ENCODE peak calls at places on chromosomes 7 and 10, in seven cellular contexts. P is lower lobe of right lung, M is K562, O is mammary epithelial cell, K is psoas muscle, J is AG04450, E is lung. T is an unnamed sample.

GRCh38 chr10:130795819-130796218 is 515.7 kb downstream of the TCERG1L start:
- DNase-seq in K (no peak), J (no peak), O (no peak), M (no peak), P (no peak), E (no peak), T (no peak)

GRCh38 chr7:34453150-34453549 is 204.9 kb upstream of the NPSR1 start:
- DNase-seq in E (no peak), M (no peak), O (no peak), J (no peak), P (no peak), K (no peak), T (peak; percentile 24)

GRCh38 chr7:101630591-101630990 is 1.5 kb upstream of the MYL10 start:
- DNase-seq in K (no peak), M (no peak), E (no peak), J (no peak), O (peak; percentile 89), P (no peak), T (no peak)

GRCh38 chr7:94182721-94183120 is 178.6 kb upstream of the BET1 start:
- DNase-seq in J (no peak), O (no peak), P (no peak), E (no peak), M (no peak), K (no peak), T (no peak)

GRCh38 chr7:128190051-128190640 is 50.9 kb upstream of the LEP start:
- DNase-seq in O (no peak), J (no peak), P (no peak), K (no peak), E (no peak), M (no peak), T (no peak)

GRCh38 chr7:52501696-52502095 is 533.7 kb upstream of the POM121L12 start:
- DNase-seq in K (no peak), M (no peak), J (no peak), P (no peak), O (no peak), E (no peak), T (no peak)

GRCh38 chr10:13100349-13101294 is 659 bp downstream of the OPTN start:
- DNase-seq in O (peak; percentile 42), K (peak; percentile 71), M (peak; percentile 27), E (peak; percentile 36), P (no peak), J (no peak), T (no peak)

GRCh38 chr10:132516771-132517725 is 20.5 kb upstream of the INPP5A start:
- DNase-seq in M (peak; percentile 61), J (peak; percentile 91), E (peak; percentile 87), P (peak; percentile 88), O (peak; percentile 61), K (peak; percentile 97), T (peak; percentile 84)

GRCh38 chr10:122044713-122045112 is 55.8 kb downstream of the TACC2 start:
- DNase-seq in M (no peak), P (no peak), J (no peak), O (no peak), K (peak; percentile 65), E (no peak), T (no peak)

DNA sequence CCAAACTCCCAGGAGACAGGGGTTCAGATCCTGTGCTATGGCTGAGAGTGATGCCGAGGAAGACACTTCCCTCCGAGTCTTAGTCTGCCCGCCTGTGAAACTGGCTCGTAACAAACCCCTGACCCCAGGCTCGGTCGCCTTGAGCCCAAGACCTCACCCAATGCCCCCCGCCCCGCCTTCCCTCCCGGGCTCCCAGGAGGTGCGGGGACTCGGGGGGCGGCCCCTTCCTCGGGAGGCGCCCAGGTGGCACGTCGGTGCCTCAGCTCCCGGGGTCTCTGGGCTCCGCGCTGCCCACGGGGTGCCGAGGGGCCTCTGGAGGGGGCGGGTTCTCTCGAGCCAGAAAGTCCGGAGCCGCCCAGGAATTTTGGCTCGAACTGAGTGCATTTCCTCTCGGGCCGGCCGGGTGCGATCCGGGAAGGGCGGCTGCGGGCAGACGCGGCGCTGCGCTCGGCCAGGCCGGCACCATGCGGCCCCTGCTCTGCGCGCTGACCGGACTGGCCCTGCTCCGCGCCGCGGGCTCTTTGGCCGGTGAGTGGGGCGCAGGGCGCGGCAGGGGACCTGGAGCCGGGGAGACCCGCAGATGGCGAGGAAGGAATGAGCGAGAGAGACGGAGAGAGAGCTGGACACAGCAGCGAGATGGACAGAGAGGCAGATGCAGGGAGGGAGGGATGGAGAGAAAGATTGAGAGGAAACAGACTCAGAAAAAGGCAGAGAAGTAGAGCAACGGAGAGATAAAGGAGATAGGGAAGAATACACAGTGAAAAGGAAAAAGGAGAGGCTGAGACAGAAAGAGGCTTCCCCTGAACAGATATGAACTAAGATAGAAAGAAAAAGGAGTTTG is at the start of gene PLAC9:
- DNase-seq in E (no peak), J (no peak), O (no peak), P (peak; percentile 54), M (no peak), K (peak; percentile 76), T (no peak)
- H3K4me3 ChIP-seq in E (peak within 1 kb of the TSS; percentile 46), J (peak within 1 kb of the TSS; percentile 64), O (peak within 1 kb of the TSS; percentile 36), P (peak within 1 kb of the TSS; percentile 48), M (no peak within 1 kb of the TSS), K (peak within 1 kb of the TSS; percentile 62), T (peak within 1 kb of the TSS; percentile 43)

GRCh38 chr7:81260152-81260551 is 341.3 kb upstream of the SEMA3C start:
- DNase-seq in K (no peak), J (no peak), O (no peak), P (no peak), E (no peak), M (no peak), T (no peak)

DNA sequence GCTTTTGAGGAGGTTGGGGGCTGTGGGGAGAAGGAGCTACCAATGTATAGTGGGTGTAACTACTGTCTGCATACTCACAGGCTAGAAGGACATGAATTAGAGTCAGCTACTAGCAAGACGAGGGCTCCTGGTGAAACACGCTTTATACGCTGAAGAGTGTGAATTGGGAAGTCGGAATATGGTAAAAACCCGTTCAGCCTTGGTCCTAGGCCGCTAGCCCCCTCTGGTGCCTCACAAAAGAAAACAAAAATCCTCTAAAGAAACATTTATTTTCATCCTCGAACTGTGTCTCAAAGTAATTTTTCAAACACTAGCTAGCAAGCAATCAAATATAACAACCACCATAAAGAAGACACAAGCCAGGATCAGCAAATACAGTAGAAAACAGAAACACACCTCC is 338.1 kb upstream of the SEMA3C start:
- DNase-seq in O (no peak), E (no peak), K (no peak), J (no peak), P (no peak), M (no peak), T (no peak)
- TF ChIP-seq CTCF in O (no peak), E (peak; percentile 19), K (peak; percentile 48), J (peak; percentile 35), P (peak; percentile 26), M (peak; percentile 20), T (peak; percentile 14)

GRCh38 chr10:58754419-58755180 is 241.9 kb downstream of the BICC1 start:
- DNase-seq in M (no peak), J (no peak), K (no peak), P (no peak), O (no peak), E (no peak), T (no peak)

GRCh38 chr10:58756126-58756525 is 243.5 kb downstream of the BICC1 start:
- DNase-seq in O (no peak), J (peak; percentile 50), E (no peak), P (no peak), K (no peak), M (no peak), T (peak; percentile 49)

GRCh38 chr10:58753425-58753824 is 240.8 kb downstream of the BICC1 start:
- DNase-seq in J (no peak), P (no peak), O (no peak), K (no peak), E (no peak), M (no peak), T (no peak)

GRCh38 chr10:58757352-58758071 is 244.8 kb downstream of the BICC1 start:
- DNase-seq in P (no peak), O (no peak), E (no peak), M (no peak), J (no peak), K (no peak), T (no peak)

DNA sequence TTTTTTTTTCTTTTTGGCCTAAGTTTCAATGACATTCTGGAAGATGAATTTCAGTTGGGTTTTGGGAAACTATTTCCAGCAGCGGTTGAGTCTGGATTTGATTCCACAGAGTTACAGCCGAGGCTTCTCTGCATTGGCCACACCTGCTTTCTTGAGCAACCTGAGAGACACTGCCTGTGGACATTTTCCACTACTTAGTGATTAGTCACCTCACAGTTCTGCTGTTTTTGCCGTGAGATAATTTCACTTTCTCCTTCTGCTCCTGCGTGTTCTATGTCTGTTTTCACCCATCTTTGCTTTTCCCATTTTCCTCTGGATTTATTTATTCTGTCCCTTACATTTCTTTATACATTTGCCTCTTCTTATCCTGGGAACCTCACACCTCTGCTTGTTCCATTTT is 243.0 kb downstream of the BICC1 start:
- DNase-seq in M (no peak), E (no peak), K (no peak), J (peak; percentile 10), P (no peak), O (peak; percentile 77), T (peak; percentile 36)
- H3K4me3 ChIP-seq in M (no peak overlapping the region), E (no peak overlapping the region), K (peak overlapping the region; percentile 60), J (peak overlapping the region; percentile 17), P (no peak overlapping the region), O (peak overlapping the region; percentile 39), T (no peak overlapping the region)

GRCh38 chr7:21293771-21294170 is 134.1 kb upstream of the SP4 start:
- DNase-seq in K (no peak), E (no peak), P (no peak), J (no peak), O (no peak), M (no peak), T (no peak)
- TF ChIP-seq CTCF in K (no peak), E (no peak), P (no peak), J (no peak), O (no peak), M (no peak), T (no peak)

GRCh38 chr10:100183482-100183881 is 2.3 kb downstream of the ERLIN1 start:
- DNase-seq in O (peak; percentile 58), K (no peak), J (no peak), M (no peak), E (no peak), P (no peak), T (no peak)
- H3K4me3 ChIP-seq in O (no peak overlapping the region), K (no peak overlapping the region), J (no peak overlapping the region), M (no peak overlapping the region), E (no peak overlapping the region), P (no peak overlapping the region), T (no peak overlapping the region)

GRCh38 chr7:87564290-87564963 is 36.3 kb downstream of the ABCB1 start:
- DNase-seq in K (no peak), E (peak; percentile 28), M (no peak), O (peak; percentile 16), P (no peak), J (no peak), T (no peak)
- TF ChIP-seq CTCF in K (peak; percentile 12), E (no peak), M (no peak), O (peak; percentile 56), P (peak; percentile 40), J (peak; percentile 54), T (peak; percentile 49)

T was measured in astrocyte of the cerebellum.